ENCODE peak calls at places on chromosomes 3 and 15, in five cellular contexts. One of them, this sample, is unnamed.

GRCh38 chr3:126355777-126356372 is 1.3 kb downstream of the KLF15 start:
- DNase-seq in transverse colon: peak; percentile 88
- DNase-seq in A549: no peak
- DNase-seq in left ventricle myocardium inferior: peak; percentile 98
- DNase-seq in pancreas: peak; percentile 95
- DNase-seq in this sample: peak; percentile 98

GRCh38 chr3:12194209-12194608 is 35.5 kb upstream of the TIMP4 start:
- DNase-seq in transverse colon: no peak
- DNase-seq in A549: peak; percentile 75
- DNase-seq in left ventricle myocardium inferior: no peak
- DNase-seq in pancreas: no peak
- DNase-seq in this sample: no peak

GRCh38 chr3:42755681-42756578 is 17.1 kb downstream of the CCDC13 start:
- DNase-seq in transverse colon: peak; percentile 51
- DNase-seq in A549: peak; percentile 28
- DNase-seq in left ventricle myocardium inferior: no peak
- DNase-seq in pancreas: no peak
- DNase-seq in this sample: peak; percentile 23

GRCh38 chr3:43061101-43061895 is 44.6 kb downstream of the POMGNT2 start:
- DNase-seq in transverse colon: no peak
- DNase-seq in A549: no peak
- DNase-seq in left ventricle myocardium inferior: no peak
- DNase-seq in pancreas: no peak
- DNase-seq in this sample: no peak

GRCh38 chr3:12934431-12934830 is 93.1 kb upstream of the RPL32 start:
- DNase-seq in transverse colon: no peak
- DNase-seq in A549: no peak
- DNase-seq in left ventricle myocardium inferior: peak; percentile 78
- DNase-seq in pancreas: peak; percentile 68
- DNase-seq in this sample: no peak

GRCh38 chr3:101888653-101889052 is 39.3 kb downstream of the NFKBIZ start:
- DNase-seq in transverse colon: peak; percentile 63
- DNase-seq in A549: no peak
- DNase-seq in left ventricle myocardium inferior: no peak
- DNase-seq in pancreas: no peak
- DNase-seq in this sample: no peak

GRCh38 chr15:61084944-61085367 is 144.1 kb downstream of the RORA start:
- DNase-seq in transverse colon: no peak
- DNase-seq in A549: no peak
- DNase-seq in left ventricle myocardium inferior: peak; percentile 40
- DNase-seq in pancreas: no peak
- DNase-seq in this sample: peak; percentile 63

GRCh38 chr3:160885791-160886286 is 129.8 kb downstream of the PPM1L start:
- DNase-seq in transverse colon: peak; percentile 74
- DNase-seq in A549: no peak
- DNase-seq in left ventricle myocardium inferior: peak; percentile 82
- DNase-seq in pancreas: no peak
- DNase-seq in this sample: peak; percentile 100

GRCh38 chr3:149506540-149506939 is 32.0 kb downstream of the TM4SF4 start:
- DNase-seq in transverse colon: no peak
- DNase-seq in A549: no peak
- DNase-seq in left ventricle myocardium inferior: no peak
- DNase-seq in pancreas: no peak
- DNase-seq in this sample: no peak

GRCh38 chr3:185915642-185916041 is 22.2 kb downstream of the TRA2B start:
- DNase-seq in transverse colon: no peak
- DNase-seq in A549: no peak
- DNase-seq in left ventricle myocardium inferior: no peak
- DNase-seq in pancreas: no peak
- DNase-seq in this sample: no peak

GRCh38 chr3:53162672-53163458 is 1.9 kb downstream of the PRKCD start:
- DNase-seq in transverse colon: peak; percentile 70
- DNase-seq in A549: no peak
- DNase-seq in left ventricle myocardium inferior: no peak
- DNase-seq in pancreas: no peak
- DNase-seq in this sample: no peak

GRCh38 chr15:44157679-44158078 is 37.4 kb downstream of the FRMD5 start:
- DNase-seq in transverse colon: no peak
- DNase-seq in A549: peak; percentile 63
- DNase-seq in left ventricle myocardium inferior: no peak
- DNase-seq in pancreas: no peak
- DNase-seq in this sample: no peak
- H3K4me1 ChIP-seq in transverse colon: no peaks in the 10 kb centered on the region
- H3K4me1 ChIP-seq in A549: peaks cover 36% of the 10 kb centered on the region
- H3K4me1 ChIP-seq in left ventricle myocardium inferior: no peaks in the 10 kb centered on the region
- H3K4me1 ChIP-seq in pancreas: no peaks in the 10 kb centered on the region
- H3K4me1 ChIP-seq in this sample: no peaks in the 10 kb centered on the region

GRCh38 chr15:57363661-57364060 is 12.6 kb upstream of the CGNL1 start:
- DNase-seq in transverse colon: no peak
- DNase-seq in A549: no peak
- DNase-seq in left ventricle myocardium inferior: no peak
- DNase-seq in pancreas: no peak
- DNase-seq in this sample: no peak

GRCh38 chr15:57367556-57367955 is 8.7 kb upstream of the CGNL1 start:
- DNase-seq in transverse colon: no peak
- DNase-seq in A549: no peak
- DNase-seq in left ventricle myocardium inferior: no peak
- DNase-seq in pancreas: no peak
- DNase-seq in this sample: no peak

GRCh38 chr15:57358611-57359010 is 17.7 kb upstream of the CGNL1 start:
- DNase-seq in transverse colon: no peak
- DNase-seq in A549: no peak
- DNase-seq in left ventricle myocardium inferior: no peak
- DNase-seq in pancreas: no peak
- DNase-seq in this sample: no peak

DNA sequence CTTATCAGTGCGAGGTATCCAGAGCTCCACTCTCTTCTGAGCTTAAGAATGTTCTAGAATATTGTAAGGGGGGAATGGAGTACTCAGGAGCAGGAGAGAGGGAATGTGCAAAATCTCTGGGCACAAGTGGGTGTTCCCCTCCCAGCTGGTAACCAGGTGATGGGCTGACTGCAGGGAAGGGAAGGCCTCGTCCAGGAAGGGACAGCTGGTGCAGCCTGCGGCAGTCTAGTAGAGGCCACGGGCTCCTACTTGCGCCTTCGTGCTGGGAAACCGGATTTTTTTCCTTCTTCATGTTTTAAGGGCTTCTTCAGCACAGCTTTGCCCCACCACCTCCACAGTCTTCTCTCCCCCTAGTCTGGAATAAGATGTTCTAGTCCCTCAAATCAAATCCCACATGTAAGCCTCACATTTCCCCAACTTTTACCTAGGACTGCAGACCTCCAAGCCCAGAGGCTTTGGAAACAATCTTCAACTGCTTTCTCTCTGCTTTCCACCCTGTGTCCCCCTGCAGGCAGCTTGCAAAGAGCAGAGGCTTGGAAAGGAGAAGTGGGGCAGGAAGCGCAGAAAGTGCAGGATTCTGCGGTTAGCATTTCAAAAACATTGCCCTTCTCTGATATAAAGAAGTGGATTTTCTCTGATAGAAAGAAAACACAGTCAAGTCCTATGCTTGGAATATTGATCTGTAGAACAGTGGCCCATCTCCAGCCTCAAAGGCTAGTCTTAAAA is 11.9 kb upstream of the CGNL1 start:
- DNase-seq in transverse colon: no peak
- DNase-seq in A549: no peak
- DNase-seq in left ventricle myocardium inferior: no peak
- DNase-seq in pancreas: no peak
- DNase-seq in this sample: no peak
- TF ChIP-seq CTCF in transverse colon: no peak
- TF ChIP-seq CTCF in A549: no peak
- TF ChIP-seq CTCF in left ventricle myocardium inferior: peak; percentile 31
- TF ChIP-seq CTCF in pancreas: no peak
- TF ChIP-seq CTCF in this sample: peak; percentile 39

GRCh38 chr3:50275996-50276761 is 2.7 kb upstream of the LSMEM2 start:
- DNase-seq in transverse colon: no peak
- DNase-seq in A549: no peak
- DNase-seq in left ventricle myocardium inferior: no peak
- DNase-seq in pancreas: no peak
- DNase-seq in this sample: no peak
- H3K4me1 ChIP-seq in transverse colon: peaks cover 7% of the 10 kb centered on the region
- H3K4me1 ChIP-seq in A549: peaks cover 11% of the 10 kb centered on the region
- H3K4me1 ChIP-seq in left ventricle myocardium inferior: peaks cover 65% of the 10 kb centered on the region
- H3K4me1 ChIP-seq in pancreas: peaks cover 10% of the 10 kb centered on the region
- H3K4me1 ChIP-seq in this sample: no peaks in the 10 kb centered on the region

GRCh38 chr3:22414239-22414638 is 663.2 kb upstream of the ZNF385D start:
- DNase-seq in transverse colon: no peak
- DNase-seq in A549: no peak
- DNase-seq in left ventricle myocardium inferior: no peak
- DNase-seq in pancreas: no peak
- DNase-seq in this sample: no peak
- TF ChIP-seq CTCF in transverse colon: no peak
- TF ChIP-seq CTCF in A549: no peak
- TF ChIP-seq CTCF in left ventricle myocardium inferior: no peak
- TF ChIP-seq CTCF in pancreas: no peak
- TF ChIP-seq CTCF in this sample: no peak

DNA sequence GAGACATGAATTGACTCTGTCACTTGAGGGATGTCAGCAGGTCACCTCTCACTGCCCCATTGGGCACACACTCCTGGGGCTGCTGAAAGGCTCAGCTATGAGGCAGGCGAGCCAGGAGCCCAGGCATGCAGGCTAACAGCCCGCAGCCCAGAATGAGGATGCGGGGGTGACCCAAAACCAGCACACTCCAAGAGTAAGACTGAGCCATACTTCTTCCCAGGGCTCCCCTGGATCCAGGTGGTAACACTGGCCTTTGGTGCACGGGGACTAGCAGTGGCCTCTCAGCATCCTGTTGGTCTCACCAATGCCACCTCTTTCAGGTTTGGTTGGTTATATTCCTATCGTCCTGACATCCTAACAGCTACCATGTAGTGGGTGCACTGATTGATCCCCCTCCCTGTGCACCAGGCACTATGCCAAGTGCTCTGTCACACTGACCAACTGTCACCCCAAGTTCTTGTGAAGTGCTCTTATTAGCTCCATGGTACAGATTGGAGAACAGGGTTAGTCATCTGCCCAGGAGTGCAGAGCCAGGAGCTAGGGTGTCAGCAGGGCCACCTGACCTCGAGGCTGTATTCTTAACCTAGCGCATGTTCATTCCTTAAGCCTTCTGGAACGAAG is 24.8 kb upstream of the SPTBN5 start:
- DNase-seq in transverse colon: no peak
- DNase-seq in A549: no peak
- DNase-seq in left ventricle myocardium inferior: no peak
- DNase-seq in pancreas: peak; percentile 53
- DNase-seq in this sample: no peak
- H3K4me1 ChIP-seq in transverse colon: peaks cover 14% of the 10 kb centered on the region
- H3K4me1 ChIP-seq in A549: peaks cover 47% of the 10 kb centered on the region
- H3K4me1 ChIP-seq in left ventricle myocardium inferior: peaks cover 100% of the 10 kb centered on the region
- H3K4me1 ChIP-seq in pancreas: peaks cover 48% of the 10 kb centered on the region
- H3K4me1 ChIP-seq in this sample: peaks cover 13% of the 10 kb centered on the region

GRCh38 chr3:40639006-40639405 is 114.2 kb downstream of the ZNF621 start:
- DNase-seq in transverse colon: no peak
- DNase-seq in A549: no peak
- DNase-seq in left ventricle myocardium inferior: no peak
- DNase-seq in pancreas: no peak
- DNase-seq in this sample: no peak

GRCh38 chr3:40637891-40638290 is 113.1 kb downstream of the ZNF621 start:
- DNase-seq in transverse colon: no peak
- DNase-seq in A549: no peak
- DNase-seq in left ventricle myocardium inferior: no peak
- DNase-seq in pancreas: no peak
- DNase-seq in this sample: no peak

GRCh38 chr3:40645883-40646282 is 121.1 kb downstream of the ZNF621 start:
- DNase-seq in transverse colon: peak; percentile 25
- DNase-seq in A549: no peak
- DNase-seq in left ventricle myocardium inferior: no peak
- DNase-seq in pancreas: no peak
- DNase-seq in this sample: no peak

GRCh38 chr3:40642812-40643211 is 118.1 kb downstream of the ZNF621 start:
- DNase-seq in transverse colon: no peak
- DNase-seq in A549: no peak
- DNase-seq in left ventricle myocardium inferior: no peak
- DNase-seq in pancreas: no peak
- DNase-seq in this sample: no peak
- TF ChIP-seq CTCF in transverse colon: no peak
- TF ChIP-seq CTCF in A549: no peak
- TF ChIP-seq CTCF in left ventricle myocardium inferior: no peak
- TF ChIP-seq CTCF in pancreas: no peak
- TF ChIP-seq CTCF in this sample: no peak

DNA sequence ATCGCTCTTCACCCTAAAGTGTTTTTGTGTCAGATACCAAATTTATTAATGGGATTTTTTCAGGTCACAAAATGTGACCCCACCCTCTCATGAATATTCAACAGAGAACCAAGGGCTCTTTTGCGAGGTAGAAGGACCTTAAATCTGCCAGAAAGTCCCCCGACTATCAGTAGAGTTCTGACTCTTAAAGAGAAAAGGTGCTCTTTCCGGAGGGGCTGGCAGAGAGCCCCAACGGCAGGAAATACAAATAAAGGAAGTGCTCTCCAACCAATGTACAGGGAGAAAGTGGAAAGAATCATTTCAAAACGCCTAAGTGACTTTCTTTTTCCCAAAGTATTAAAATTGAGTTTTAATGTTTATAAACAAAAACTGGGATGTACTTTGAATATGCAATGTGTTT is 517.2 kb downstream of the FOXP1 start:
- DNase-seq in transverse colon: peak; percentile 43
- DNase-seq in A549: no peak
- DNase-seq in left ventricle myocardium inferior: no peak
- DNase-seq in pancreas: no peak
- DNase-seq in this sample: no peak
- H3K4me1 ChIP-seq in transverse colon: peaks cover 19% of the 10 kb centered on the region
- H3K4me1 ChIP-seq in A549: peaks cover 55% of the 10 kb centered on the region
- H3K4me1 ChIP-seq in left ventricle myocardium inferior: peaks cover 84% of the 10 kb centered on the region
- H3K4me1 ChIP-seq in pancreas: peaks cover 39% of the 10 kb centered on the region
- H3K4me1 ChIP-seq in this sample: peaks cover 20% of the 10 kb centered on the region

GRCh38 chr3:118495243-118495642 is 539.4 kb downstream of the IGSF11 start:
- DNase-seq in transverse colon: no peak
- DNase-seq in A549: no peak
- DNase-seq in left ventricle myocardium inferior: no peak
- DNase-seq in pancreas: no peak
- DNase-seq in this sample: no peak
- TF ChIP-seq CTCF in transverse colon: no peak
- TF ChIP-seq CTCF in A549: no peak
- TF ChIP-seq CTCF in left ventricle myocardium inferior: no peak
- TF ChIP-seq CTCF in pancreas: no peak
- TF ChIP-seq CTCF in this sample: peak; percentile 20

DNA sequence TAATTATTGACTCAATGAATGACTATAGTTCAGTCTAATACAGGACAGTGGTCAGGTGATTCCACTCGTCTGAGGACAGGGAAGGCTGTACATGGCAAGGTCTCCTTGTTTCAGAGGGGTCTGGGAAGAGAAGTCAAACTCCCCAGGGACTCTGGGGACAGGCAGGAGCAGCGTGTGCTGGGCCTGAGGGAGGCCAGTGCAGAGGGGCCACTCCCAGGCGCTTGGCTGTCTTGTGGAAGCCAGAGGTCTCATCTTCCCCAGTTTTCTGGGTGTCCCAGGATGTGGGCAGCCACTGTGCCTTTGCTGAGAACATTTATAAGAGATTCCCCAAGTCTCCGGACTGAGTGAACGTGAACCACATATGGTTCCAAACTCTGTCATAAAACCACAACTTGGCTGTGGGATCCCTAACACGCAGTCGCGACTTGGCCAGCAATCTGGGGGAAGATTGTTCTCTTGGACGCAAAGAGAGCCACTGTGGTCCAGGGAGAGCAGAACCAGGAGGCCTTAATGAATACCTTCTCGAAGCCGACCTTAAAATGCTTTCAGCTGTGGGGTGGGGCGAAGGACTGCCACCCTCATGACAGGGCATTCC is 30.4 kb downstream of the BHLHE40 start:
- DNase-seq in transverse colon: no peak
- DNase-seq in A549: no peak
- DNase-seq in left ventricle myocardium inferior: no peak
- DNase-seq in pancreas: no peak
- DNase-seq in this sample: no peak
- H3K4me1 ChIP-seq in transverse colon: no peaks in the 10 kb centered on the region
- H3K4me1 ChIP-seq in A549: peaks cover 35% of the 10 kb centered on the region
- H3K4me1 ChIP-seq in left ventricle myocardium inferior: peaks cover 22% of the 10 kb centered on the region
- H3K4me1 ChIP-seq in pancreas: no peaks in the 10 kb centered on the region
- H3K4me1 ChIP-seq in this sample: no peaks in the 10 kb centered on the region

This sample was measured in BE2C.